ENCODE peak calls at places on chromosomes 13 and 19, in four cellular contexts. U is lower lobe of right lung, Q is fibroblast of lung, G is left lung. C is an unnamed sample.

GRCh38 chr19:21851596-21852345 is 15.8 kb upstream of the ZNF43 start:
- DNase-seq in U (peak), Q (peak), G (peak), C (peak)

GRCh38 chr19:46976845-46977320 is 42.8 kb upstream of the NPAS1 start:
- DNase-seq in U (no peak), Q (peak), G (peak), C (peak)

GRCh38 chr13:75445717-75446529 is 36.0 kb downstream of the TBC1D4 start:
- DNase-seq in U (no peak), Q (peak), G (no peak), C (no peak)

GRCh38 chr13:38602261-38602660 is 84.6 kb upstream of the FREM2 start:
- DNase-seq in U (no peak), Q (no peak), G (no peak), C (no peak)

GRCh38 chr19:42468273-42468796 is 25.6 kb upstream of the CXCL17 start:
- DNase-seq in U (no peak), Q (peak), G (no peak), C (no peak)

GRCh38 chr19:49338023-49338677 is 2.9 kb downstream of the CD37 start:
- DNase-seq in U (no peak), Q (no peak), G (no peak), C (no peak)

GRCh38 chr19:2038284-2039081 is 12.6 kb downstream of the MKNK2 start:
- DNase-seq in U (no peak), Q (no peak), G (no peak), C (no peak)

GRCh38 chr19:40080289-40080688 is 10.5 kb downstream of the ZNF780A start:
- DNase-seq in U (no peak), Q (no peak), G (no peak), C (no peak)

GRCh38 chr13:105979586-105979985 is 555.9 kb downstream of the EFNB2 start:
- DNase-seq in U (no peak), Q (no peak), G (peak), C (no peak)

GRCh38 chr19:3710265-3710812 is 2.2 kb downstream of the TJP3 start:
- DNase-seq in U (peak), Q (peak), G (peak), C (peak)

GRCh38 chr13:43279696-43280095 is 256.3 kb downstream of the DNAJC15 start:
- DNase-seq in U (no peak), Q (no peak), G (no peak), C (no peak)

GRCh38 chr19:10408511-10409291 is 5.4 kb upstream of the CDC37 start:
- DNase-seq in U (peak), Q (no peak), G (peak), C (peak)

GRCh38 chr19:29666634-29667389 is 1.6 kb downstream of the PLEKHF1 start:
- DNase-seq in U (peak), Q (peak), G (no peak), C (peak)

GRCh38 chr19:29664753-29665214 is 477 bp upstream of the PLEKHF1 start:
- DNase-seq in U (no peak), Q (no peak), G (no peak), C (no peak)

GRCh38 chr19:29665826-29666633 is 769 bp downstream of the PLEKHF1 start:
- DNase-seq in U (peak), Q (peak), G (no peak), C (peak)

GRCh38 chr19:29663861-29664752 is 1.2 kb upstream of the PLEKHF1 start:
- DNase-seq in U (no peak), Q (no peak), G (no peak), C (no peak)

GRCh38 chr19:29665215-29665825 is at the start of gene PLEKHF1:
- DNase-seq in U (peak), Q (peak), G (peak), C (peak)
- H3K27ac ChIP-seq in U (peak), Q (peak), G (peak), C (peak)

GRCh38 chr19:33797821-33798633 is 1.4 kb downstream of the KCTD15 start:
- DNase-seq in U (no peak), Q (peak), G (no peak), C (peak)
- H3K27ac ChIP-seq in U (peak), Q (no peak), G (peak), C (peak)

GRCh38 chr19:14495678-14496028 is 274 bp downstream of the GIPC1 start:
- DNase-seq in U (no peak), Q (no peak), G (no peak), C (no peak)

GRCh38 chr19:14494910-14495677 is 833 bp downstream of the GIPC1 start:
- DNase-seq in U (no peak), Q (no peak), G (no peak), C (no peak)

GRCh38 chr19:14494451-14494850 is 1.5 kb downstream of the GIPC1 start:
- DNase-seq in U (no peak), Q (no peak), G (no peak), C (no peak)

GRCh38 chr19:14496029-14496848 is at the start of gene GIPC1:
- DNase-seq in U (peak), Q (peak), G (peak), C (peak)

GRCh38 chr19:14492756-14493337 is 3.1 kb downstream of the GIPC1 start:
- DNase-seq in U (no peak), Q (no peak), G (no peak), C (no peak)
- H3K27ac ChIP-seq in U (no peak), Q (no peak), G (no peak), C (no peak)

DNA sequence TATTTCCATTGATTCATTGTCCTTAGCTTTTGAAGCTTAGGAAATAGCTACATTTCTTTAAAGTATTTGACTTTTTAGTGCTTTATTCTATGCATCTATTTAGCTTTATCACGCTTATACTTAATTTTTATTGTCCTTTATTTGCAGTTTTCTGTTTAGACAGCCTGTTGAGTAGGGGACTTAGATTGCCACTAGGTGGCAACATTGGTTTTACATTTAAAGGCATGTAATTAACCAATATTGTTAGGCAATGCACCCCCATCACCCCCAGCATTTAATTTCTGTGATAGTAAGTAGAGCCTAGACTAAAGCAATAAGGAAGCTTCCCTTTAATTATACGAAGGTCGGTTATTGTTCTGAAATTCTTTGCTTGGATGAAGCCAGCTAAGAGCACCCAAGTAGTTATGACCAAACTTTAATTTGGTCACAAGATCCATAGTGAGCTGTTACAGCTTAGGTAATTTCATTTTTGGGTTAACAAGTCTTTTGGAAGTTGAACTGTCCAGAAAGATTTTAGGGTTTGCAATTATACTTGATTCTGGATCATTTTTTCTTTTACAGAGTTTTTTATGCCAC is 36.5 kb downstream of the B3GLCT start:
- DNase-seq in U (no peak), Q (peak), G (no peak), C (no peak)
- H3K27ac ChIP-seq in U (no peak), Q (no peak), G (no peak), C (no peak)

DNA sequence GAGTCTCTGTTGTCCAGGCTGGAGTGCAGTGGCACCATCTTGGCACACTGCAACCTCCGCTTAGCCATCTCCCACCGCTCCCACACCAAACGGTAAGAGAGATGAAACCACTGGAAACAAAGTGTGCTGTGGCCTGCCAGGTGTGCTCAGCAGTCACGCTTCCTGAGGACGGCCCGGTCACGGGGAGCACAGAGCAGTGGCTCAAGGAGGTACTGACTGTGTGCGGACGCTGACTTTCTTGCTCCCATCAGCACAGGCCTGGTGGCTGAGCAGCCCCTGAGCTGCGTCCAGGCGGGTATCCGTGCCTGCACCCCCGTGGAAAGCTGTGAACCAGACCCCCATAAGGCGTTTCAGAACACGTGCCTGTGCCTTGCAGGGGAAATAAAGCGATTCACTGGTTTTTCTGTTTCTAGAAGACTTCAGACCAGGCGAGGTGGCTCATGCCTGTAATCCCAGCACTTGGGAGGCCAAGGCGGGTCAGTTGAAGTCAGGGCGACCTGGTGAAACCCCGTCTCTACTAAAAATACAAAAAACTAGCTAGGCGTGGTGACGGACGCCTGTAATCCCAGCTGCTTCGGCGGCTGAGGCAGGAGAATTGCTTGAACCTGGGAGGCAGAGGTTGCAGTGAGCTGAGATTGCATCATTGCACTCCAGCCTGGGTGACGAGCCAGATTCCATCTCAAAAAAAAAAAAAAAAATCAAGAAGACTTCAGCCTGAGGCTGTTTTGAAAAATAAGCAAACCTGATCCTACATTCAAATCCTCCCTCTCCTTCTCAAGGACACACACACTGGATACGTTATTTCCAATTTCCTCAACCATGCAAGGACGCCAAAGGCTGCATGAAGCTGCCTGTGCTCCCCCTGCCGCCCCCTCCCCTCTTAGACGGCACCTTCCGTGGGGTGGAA is 25.5 kb downstream of the ADPRHL1 start:
- DNase-seq in U (no peak), Q (peak), G (no peak), C (no peak)
- H3K27ac ChIP-seq in U (no peak), Q (no peak), G (no peak), C (no peak)

DNA sequence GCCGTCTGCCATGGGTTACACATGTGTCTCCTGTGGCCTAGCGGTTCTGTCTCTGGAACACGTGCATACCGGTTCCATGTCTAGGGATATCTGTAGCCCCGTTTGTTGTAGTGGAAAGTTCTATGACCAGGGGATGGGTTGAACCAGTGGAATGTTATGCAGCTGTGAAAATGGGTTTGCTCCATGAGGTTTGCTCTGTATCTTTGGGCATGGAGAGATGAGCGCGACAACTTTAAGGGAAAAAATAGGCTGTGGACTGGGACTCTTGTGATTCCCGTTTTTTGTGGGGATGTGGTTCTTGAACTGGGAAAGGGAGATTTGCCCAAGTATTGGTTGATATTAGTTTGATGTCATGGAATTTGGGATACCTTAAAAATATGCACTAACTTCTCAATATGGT is 120.4 kb downstream of the KDM4B start:
- DNase-seq in U (no peak), Q (no peak), G (no peak), C (no peak)
- H3K27ac ChIP-seq in U (no peak), Q (no peak), G (no peak), C (no peak)